ENCODE peak calls at places on chromosomes 5 and 9, in six cellular contexts. One of them, this sample, is unnamed.

GRCh38 chr5:150116667-150117395 is 30.5 kb upstream of the CSF1R start:
- DNase-seq in amniotic stem cell: no peak
- DNase-seq in fibroblast of the aortic adventitia: no peak
- DNase-seq in left cardiac atrium: no peak
- DNase-seq in nephron progenitor cell: no peak
- DNase-seq in H9: peak
- DNase-seq in this sample: peak

GRCh38 chr5:89996892-89997291 is 412.7 kb downstream of the CETN3 start:
- DNase-seq in amniotic stem cell: no peak
- DNase-seq in fibroblast of the aortic adventitia: no peak
- DNase-seq in left cardiac atrium: no peak
- DNase-seq in nephron progenitor cell: no peak
- DNase-seq in H9: no peak
- DNase-seq in this sample: no peak

GRCh38 chr5:97355775-97356174 is 172.7 kb upstream of the RIOK2 start:
- DNase-seq in amniotic stem cell: no peak
- DNase-seq in fibroblast of the aortic adventitia: no peak
- DNase-seq in left cardiac atrium: no peak
- DNase-seq in nephron progenitor cell: no peak
- DNase-seq in H9: no peak
- DNase-seq in this sample: no peak

GRCh38 chr9:96241391-96241809 is 60.6 kb downstream of the HSD17B3 start:
- DNase-seq in amniotic stem cell: no peak
- DNase-seq in fibroblast of the aortic adventitia: no peak
- DNase-seq in left cardiac atrium: no peak
- DNase-seq in nephron progenitor cell: no peak
- DNase-seq in H9: no peak
- DNase-seq in this sample: no peak

GRCh38 chr9:123710299-123710698 is 219.6 kb downstream of the DENND1A start:
- DNase-seq in amniotic stem cell: peak
- DNase-seq in fibroblast of the aortic adventitia: peak
- DNase-seq in left cardiac atrium: no peak
- DNase-seq in nephron progenitor cell: no peak
- DNase-seq in H9: no peak
- DNase-seq in this sample: no peak

GRCh38 chr5:72622152-72622760 is 115.0 kb upstream of the ZNF366 start:
- DNase-seq in amniotic stem cell: no peak
- DNase-seq in fibroblast of the aortic adventitia: no peak
- DNase-seq in left cardiac atrium: no peak
- DNase-seq in nephron progenitor cell: no peak
- DNase-seq in H9: no peak
- DNase-seq in this sample: no peak

GRCh38 chr9:84991506-84991855 is 322.0 kb downstream of the NTRK2 start:
- DNase-seq in amniotic stem cell: no peak
- DNase-seq in fibroblast of the aortic adventitia: no peak
- DNase-seq in left cardiac atrium: no peak
- DNase-seq in nephron progenitor cell: no peak
- DNase-seq in H9: no peak
- DNase-seq in this sample: no peak

GRCh38 chr9:70525553-70525952 is 111.1 kb upstream of the KLF9 start:
- DNase-seq in amniotic stem cell: no peak
- DNase-seq in fibroblast of the aortic adventitia: peak
- DNase-seq in left cardiac atrium: no peak
- DNase-seq in nephron progenitor cell: no peak
- DNase-seq in H9: no peak
- DNase-seq in this sample: no peak

GRCh38 chr5:125912028-125912427 is 511.2 kb upstream of the GRAMD2B start:
- DNase-seq in amniotic stem cell: no peak
- DNase-seq in fibroblast of the aortic adventitia: no peak
- DNase-seq in left cardiac atrium: no peak
- DNase-seq in nephron progenitor cell: no peak
- DNase-seq in H9: no peak
- DNase-seq in this sample: no peak

GRCh38 chr9:95025213-95026170 is 292.0 kb downstream of the FANCC start:
- DNase-seq in amniotic stem cell: no peak
- DNase-seq in fibroblast of the aortic adventitia: peak
- DNase-seq in left cardiac atrium: peak
- DNase-seq in nephron progenitor cell: peak
- DNase-seq in H9: no peak
- DNase-seq in this sample: peak

GRCh38 chr5:146048994-146049703 is 56.2 kb downstream of the PLAC8L1 start:
- DNase-seq in amniotic stem cell: peak
- DNase-seq in fibroblast of the aortic adventitia: peak
- DNase-seq in left cardiac atrium: peak
- DNase-seq in nephron progenitor cell: peak
- DNase-seq in H9: peak
- DNase-seq in this sample: peak